ENCODE peak calls at places on chromosomes 13 and 19, in seven cellular contexts. U is fibroblast of lung, T is LHCN-M2, C is omental fat pad, Q is Daoy, X is HEK293T, A is lower lobe of right lung. N is an unnamed sample.

GRCh38 chr19:33292595-33293254 is 9.6 kb downstream of the CEBPA start:
- DNase-seq in Q (peak), X (peak), A (peak), T (peak), U (no peak), C (no peak), N (no peak)

GRCh38 chr13:112079696-112080095 is 12.7 kb downstream of the SOX1 start:
- DNase-seq in C (no peak), Q (peak), U (peak), X (no peak), T (no peak), A (no peak), N (no peak)

GRCh38 chr13:47890146-47890814 is 110.8 kb downstream of the SUCLA2 start:
- DNase-seq in A (no peak), T (no peak), X (no peak), Q (no peak), U (no peak), C (no peak), N (no peak)

GRCh38 chr13:48526269-48526668 is 6.6 kb downstream of the RCBTB2 start:
- DNase-seq in T (no peak), A (no peak), X (no peak), C (no peak), U (no peak), Q (no peak), N (no peak)

GRCh38 chr13:41463823-41464602 is 6.7 kb downstream of the RGCC start:
- DNase-seq in X (no peak), U (no peak), T (no peak), C (no peak), A (no peak), Q (no peak), N (no peak)

GRCh38 chr13:112583592-112584277 is 4.2 kb downstream of the TUBGCP3 start:
- DNase-seq in Q (no peak), A (no peak), U (no peak), C (no peak), T (no peak), X (no peak), N (no peak)

GRCh38 chr13:57629391-57629804 is 2.1 kb upstream of the PCDH17 start:
- DNase-seq in Q (no peak), X (peak), C (peak), A (no peak), U (no peak), T (no peak), N (no peak)

GRCh38 chr13:113900646-113901045 is 36.8 kb upstream of the GAS6 start:
- DNase-seq in Q (no peak), A (no peak), C (no peak), U (no peak), T (no peak), X (no peak), N (no peak)

GRCh38 chr19:29260477-29261317 is 47.7 kb upstream of the UQCRFS1 start:
- DNase-seq in C (no peak), Q (peak), A (no peak), U (no peak), T (peak), X (peak), N (no peak)

GRCh38 chr19:15072930-15073647 is 8.9 kb upstream of the OR1I1 start:
- DNase-seq in T (no peak), A (no peak), U (no peak), C (no peak), Q (peak), X (no peak), N (no peak)

GRCh38 chr13:101116381-101116780 is 299.9 kb downstream of the NALCN start:
- DNase-seq in X (no peak), C (no peak), U (no peak), Q (no peak), A (no peak), T (no peak), N (no peak)

GRCh38 chr19:13843104-13843921 is 33.6 kb upstream of the NANOS3 start:
- DNase-seq in Q (peak), U (peak), T (no peak), X (no peak), A (no peak), C (no peak), N (no peak)